ENCODE peak calls at places on chromosomes 4 and X, in nine cellular contexts. U is EL; W is activated T-helper 1 cell treated with anti-CD3 and anti-CD28 coated beads, Interleukin-2, amount 50 U/mL, for 16 hours; J is activated CD8-positive, alpha-beta memory T cell treated with anti-CD3 and anti-CD28 coated beads for 4 hours; G is T follicular helper cell; R is NCI-H1105; Y is midbrain; F is caudate nucleus; B is effector memory CD4-positive, alpha-beta T cell. I is an unnamed sample.

GRCh38 chr4:101835121-101835904 is 44.8 kb downstream of the BANK1 start:
- DNase-seq in U (peak), W (no peak), J (no peak), G (no peak), R (peak), Y (peak), F (no peak), B (no peak), I (no peak)

GRCh38 chr4:173056271-173056670 is 112.3 kb upstream of the GALNT7 start:
- DNase-seq in U (no peak), W (no peak), J (no peak), G (no peak), R (no peak), Y (no peak), F (no peak), B (no peak), I (no peak)

GRCh38 chr4:186772936-186773335 is 49.3 kb upstream of the FAT1 start:
- DNase-seq in U (no peak), W (no peak), J (no peak), G (no peak), R (no peak), Y (no peak), F (no peak), B (no peak), I (no peak)

GRCh38 chr4:31613946-31614623 is 893.9 kb downstream of the PCDH7 start:
- DNase-seq in U (no peak), W (no peak), J (no peak), G (no peak), R (no peak), Y (no peak), F (no peak), B (no peak), I (no peak)

GRCh38 chrX:153969904-153970397 is 1.7 kb downstream of the HCFC1 start:
- DNase-seq in U (no peak), W (no peak), J (no peak), G (no peak), R (peak), Y (peak), F (no peak), B (no peak), I (peak)

GRCh38 chrX:152946681-152947080 is 47.2 kb downstream of the PNMA5 start:
- DNase-seq in U (no peak), W (no peak), J (no peak), G (no peak), R (no peak), Y (no peak), F (no peak), B (no peak), I (no peak)

GRCh38 chrX:4243759-4244158 is 530.3 kb upstream of the PRKX start:
- DNase-seq in U (no peak), W (no peak), J (no peak), G (no peak), R (no peak), Y (no peak), F (no peak), B (no peak), I (no peak)

GRCh38 chr4:114108869-114109268 is 129.4 kb upstream of the ARSJ start:
- DNase-seq in U (peak), W (no peak), J (no peak), G (no peak), R (no peak), Y (no peak), F (no peak), B (no peak), I (no peak)

GRCh38 chr4:158051401-158052235 is 121.2 kb downstream of the GASK1B start:
- DNase-seq in U (peak), W (no peak), J (no peak), G (no peak), R (no peak), Y (no peak), F (no peak), B (no peak), I (no peak)

GRCh38 chr4:150039790-150040189 is 38.5 kb upstream of the DCLK2 start:
- DNase-seq in U (no peak), W (no peak), J (no peak), G (no peak), R (no peak), Y (no peak), F (no peak), B (no peak), I (no peak)

GRCh38 chr4:80306255-80306654 is 29.3 kb upstream of the CFAP299 start:
- DNase-seq in U (peak), W (no peak), J (no peak), G (no peak), R (no peak), Y (no peak), F (no peak), B (no peak), I (no peak)

GRCh38 chr4:47383829-47384427 is 79.6 kb downstream of the COMMD8 start:
- DNase-seq in U (peak), W (no peak), J (no peak), G (no peak), R (no peak), Y (peak), F (no peak), B (no peak), I (peak)

GRCh38 chrX:153635788-153636668 is 11.0 kb upstream of the DUSP9 start:
- DNase-seq in U (peak), W (no peak), J (no peak), G (no peak), R (no peak), Y (no peak), F (no peak), B (no peak), I (no peak)

GRCh38 chr4:17535906-17536305 is 20.9 kb downstream of the CLRN2 start:
- DNase-seq in U (no peak), W (no peak), J (no peak), G (no peak), R (no peak), Y (no peak), F (no peak), B (no peak), I (no peak)

GRCh38 chrX:153455571-153455970 is 9.7 kb upstream of the TREX2 start:
- DNase-seq in U (no peak), W (no peak), J (no peak), G (no peak), R (no peak), Y (no peak), F (no peak), B (no peak), I (no peak)

GRCh38 chr4:169802871-169803270 is 45.1 kb upstream of the HPF1 start:
- DNase-seq in U (no peak), W (no peak), J (no peak), G (no peak), R (no peak), Y (no peak), F (no peak), B (no peak), I (no peak)

GRCh38 chr4:147811878-147812277 is 80.0 kb downstream of the ARHGAP10 start:
- DNase-seq in U (no peak), W (no peak), J (no peak), G (no peak), R (no peak), Y (no peak), F (no peak), B (no peak), I (no peak)

GRCh38 chr4:150582881-150583286 is 933 bp downstream of the MAB21L2 start:
- DNase-seq in U (no peak), W (no peak), J (no peak), G (no peak), R (no peak), Y (no peak), F (no peak), B (no peak), I (no peak)

GRCh38 chrX:40550069-40550468 is 30.7 kb upstream of the ATP6AP2 start:
- DNase-seq in U (no peak), W (no peak), J (no peak), G (no peak), R (peak), Y (no peak), F (no peak), B (no peak), I (peak)

GRCh38 chr4:34861661-34862060 is 1382.7 kb downstream of the ARAP2 start:
- DNase-seq in U (no peak), W (no peak), J (no peak), G (no peak), R (no peak), Y (no peak), F (no peak), B (no peak), I (no peak)

GRCh38 chr4:158875455-158875854 is 106.6 kb downstream of the FNIP2 start:
- DNase-seq in U (no peak), W (no peak), J (no peak), G (no peak), R (no peak), Y (no peak), F (no peak), B (no peak), I (no peak)

GRCh38 chr4:181737744-181738143 is 505.5 kb upstream of the TENM3 start:
- DNase-seq in U (no peak), W (no peak), J (no peak), G (no peak), R (no peak), Y (no peak), F (no peak), B (no peak), I (no peak)

I was measured in NCI-H2227 treated with DMSO at 0.1 percent for 48 hours.